ENCODE peak calls at places on chromosome 6, in four cellular contexts. F is sigmoid colon; D is stimulated activated naive CD8-positive, alpha-beta T cell treated with anti-CD3 and anti-CD28 coated beads, Interleukin-15, amount 100 ng/mL, for 72 hours; U is HCEC 1CT. O is an unnamed sample.
A peak's percentile ranks its signal among the peaks of the same experiment; 100 is the strongest.

GRCh38 chr6:41577865-41578713 is 31.9 kb downstream of the FOXP4 start:
- DNase-seq in D (no peak), F (no peak), U (peak; percentile 48), O (no peak)

GRCh38 chr6:38708483-38708882 is 5.5 kb upstream of the GLO1 start:
- DNase-seq in U (peak; percentile 22), D (no peak), F (no peak), O (no peak)

GRCh38 chr6:10513544-10513943 is 7.6 kb upstream of the GCNT2 start:
- DNase-seq in F (no peak), U (no peak), D (no peak), O (no peak)

GRCh38 chr6:11279213-11279780 is 46.8 kb upstream of the NEDD9 start:
- DNase-seq in D (no peak), U (no peak), F (no peak), O (no peak)

GRCh38 chr6:155528982-155529453 is 73.4 kb upstream of the NOX3 start:
- DNase-seq in F (no peak), U (peak; percentile 96), D (no peak), O (peak; percentile 76)

GRCh38 chr6:16331328-16332174 is 93.2 kb downstream of the GMPR start:
- DNase-seq in D (peak; percentile 47), F (peak; percentile 85), U (peak; percentile 86), O (peak; percentile 87)

GRCh38 chr6:158869010-158869603 is 49.9 kb upstream of the EZR start:
- DNase-seq in F (no peak), D (no peak), U (no peak), O (peak; percentile 57)

GRCh38 chr6:39753745-39754084 is 28.5 kb upstream of the KIF6 start:
- DNase-seq in F (peak; percentile 75), U (no peak), D (no peak), O (no peak)

GRCh38 chr6:30006170-30007131 is 54.6 kb upstream of the POLR1H start:
- DNase-seq in F (peak; percentile 72), U (no peak), D (peak; percentile 7), O (no peak)

GRCh38 chr6:39951716-39952115 is 17.5 kb upstream of the MOCS1 start:
- DNase-seq in U (no peak), F (no peak), D (no peak), O (no peak)

GRCh38 chr6:33705268-33705885 is 6.1 kb downstream of the UQCC2 start:
- DNase-seq in D (no peak), U (no peak), F (no peak), O (no peak)

GRCh38 chr6:98787961-98788360 is 46.4 kb upstream of the POU3F2 start:
- DNase-seq in F (no peak), U (no peak), D (no peak), O (no peak)

GRCh38 chr6:160837146-160837545 is 135.1 kb downstream of the PLG start:
- DNase-seq in D (no peak), U (no peak), F (no peak), O (no peak)

GRCh38 chr6:55433446-55434130 is 106.3 kb downstream of the GFRAL start:
- DNase-seq in D (no peak), U (peak; percentile 24), F (no peak), O (peak; percentile 10)

GRCh38 chr6:36586606-36587005 is 7.6 kb upstream of the SRSF3 start:
- DNase-seq in F (no peak), U (no peak), D (no peak), O (no peak)

GRCh38 chr6:100203391-100203790 is 209.4 kb upstream of the MCHR2 start:
- DNase-seq in F (no peak), U (peak; percentile 99), D (no peak), O (peak; percentile 86)

GRCh38 chr6:17470953-17471335 is 77.5 kb downstream of the CAP2 start:
- DNase-seq in U (peak; percentile 49), D (no peak), F (no peak), O (no peak)

GRCh38 chr6:14382381-14383236 is 265.0 kb downstream of the CD83 start:
- DNase-seq in D (no peak), F (no peak), U (no peak), O (no peak)

GRCh38 chr6:13496508-13497180 is 9.2 kb upstream of the GFOD1 start:
- DNase-seq in U (peak; percentile 40), D (no peak), F (no peak), O (no peak)

GRCh38 chr6:12467706-12468670 is 177.8 kb downstream of the EDN1 start:
- DNase-seq in F (no peak), D (no peak), U (peak; percentile 23), O (no peak)

GRCh38 chr6:3383525-3383924 is 73.3 kb downstream of the SLC22A23 start:
- DNase-seq in D (no peak), F (no peak), U (no peak), O (peak; percentile 27)

GRCh38 chr6:142296975-142297604 is 4.7 kb upstream of the ADGRG6 start:
- DNase-seq in F (no peak), U (no peak), D (no peak), O (no peak)

GRCh38 chr6:90846824-90847223 is 260.0 kb upstream of the MAP3K7 start:
- DNase-seq in F (no peak), D (no peak), U (no peak), O (peak; percentile 10)

GRCh38 chr6:152897807-152898399 is 84.9 kb downstream of the FBXO5 start:
- DNase-seq in D (peak; percentile 67), U (peak; percentile 39), F (peak; percentile 64), O (peak; percentile 66)

GRCh38 chr6:163338671-163339405 is 75.7 kb upstream of the QKI start:
- DNase-seq in D (no peak), F (no peak), U (no peak), O (no peak)

GRCh38 chr6:134288538-134289203 is 29.2 kb downstream of the SGK1 start:
- DNase-seq in D (peak; percentile 26), U (peak; percentile 95), F (no peak), O (peak; percentile 7)

GRCh38 chr6:12163149-12163548 is 127.0 kb upstream of the EDN1 start:
- DNase-seq in F (no peak), U (no peak), D (peak; percentile 14), O (no peak)

GRCh38 chr6:11218077-11218392 is 14.4 kb downstream of the NEDD9 start:
- DNase-seq in D (no peak), U (no peak), F (no peak), O (no peak)

GRCh38 chr6:3610206-3610605 is 141.3 kb downstream of the PXDC1 start:
- DNase-seq in D (no peak), U (peak; percentile 65), F (no peak), O (no peak)

GRCh38 chr6:150202404-150202803 is 59.6 kb downstream of the PPP1R14C start:
- DNase-seq in F (no peak), U (no peak), D (no peak), O (no peak)

GRCh38 chr6:143529095-143529494 is 17.6 kb upstream of the FUCA2 start:
- DNase-seq in U (no peak), F (no peak), D (no peak), O (peak; percentile 52)

GRCh38 chr6:89887452-89888137 is 6.7 kb upstream of the GJA10 start:
- DNase-seq in F (no peak), D (peak; percentile 10), U (no peak), O (no peak)

GRCh38 chr6:26311012-26311384 is 54.0 kb upstream of the BTN3A2 start:
- DNase-seq in D (peak; percentile 48), F (no peak), U (peak; percentile 74), O (peak; percentile 78)

GRCh38 chr6:169289671-169290408 is 36.2 kb upstream of the THBS2 start:
- DNase-seq in U (no peak), F (peak; percentile 81), D (no peak), O (no peak)

GRCh38 chr6:119312875-119313338 is 36.7 kb downstream of the MAN1A1 start:
- DNase-seq in D (peak; percentile 30), U (no peak), F (no peak), O (no peak)

GRCh38 chr6:37624121-37624520 is 73.6 kb downstream of the MDGA1 start:
- DNase-seq in U (no peak), D (no peak), F (no peak), O (no peak)

GRCh38 chr6:136212616-136213396 is 37.3 kb downstream of the MTFR2 start:
- DNase-seq in F (no peak), D (no peak), U (no peak), O (no peak)

GRCh38 chr6:107173779-107174178 is 58.5 kb upstream of the BEND3 start:
- DNase-seq in U (no peak), D (no peak), F (no peak), O (no peak)

GRCh38 chr6:1110935-1111334 is 201.0 kb upstream of the FOXQ1 start:
- DNase-seq in D (no peak), F (no peak), U (no peak), O (no peak)

GRCh38 chr6:111686249-111686997 is 80.7 kb upstream of the TRAF3IP2 start:
- DNase-seq in D (no peak), U (no peak), F (no peak), O (no peak)